ENCODE peak calls at places on chromosomes 11 and 22, in ten cellular contexts. B is pancreas; F is ovary; K is transverse colon; M is neural progenitor cell; T is testis; A is iPS DF 6.9; S is body of pancreas; X is CD8-positive, alpha-beta memory T cell; E is cardiac muscle cell. U is an unnamed sample.

GRCh38 chr11:2744166-2744565 is 44.4 kb upstream of the KCNQ1OT1 start:
- DNase-seq in B (no peak), F (no peak), K (no peak), M (no peak), T (no peak), A (no peak), S (peak), X (no peak), E (no peak), U (no peak)

GRCh38 chr11:130314184-130314748 is 451 bp downstream of the ZBTB44 start:
- DNase-seq in B (peak), F (peak), K (peak), M (peak), T (peak), A (no peak), S (peak), X (peak), E (peak), U (peak)

GRCh38 chr11:90849278-90849677 is 626.4 kb upstream of the CHORDC1 start:
- DNase-seq in B (no peak), F (no peak), K (no peak), M (no peak), T (no peak), A (no peak), S (no peak), X (no peak), E (no peak), U (no peak)

GRCh38 chr11:120131941-120132644 is 5.8 kb downstream of the TRIM29 start:
- DNase-seq in B (peak), F (peak), K (peak), M (no peak), T (no peak), A (no peak), S (peak), X (no peak), E (no peak), U (no peak)

GRCh38 chr22:48594016-48594756 is 1233.5 kb downstream of the BRD1 start:
- DNase-seq in B (no peak), F (no peak), K (no peak), M (no peak), T (no peak), A (no peak), S (no peak), X (no peak), E (no peak), U (no peak)

GRCh38 chr11:61509058-61510029 is 795 bp downstream of the LRRC10B start:
- DNase-seq in B (peak), F (no peak), K (peak), M (peak), T (peak), A (no peak), S (peak), X (peak), E (peak), U (peak)

GRCh38 chr11:124832571-124832970 is 32.4 kb upstream of the MSANTD2 start:
- DNase-seq in B (no peak), F (no peak), K (no peak), M (no peak), T (no peak), A (no peak), S (no peak), X (no peak), E (no peak), U (no peak)

GRCh38 chr11:85627332-85627997 is at the start of gene DLG2:
- DNase-seq in B (peak), F (no peak), K (no peak), M (peak), T (peak), A (no peak), S (peak), X (peak), E (peak), U (no peak)

GRCh38 chr22:44925465-44926123 is 84.2 kb downstream of the PHF21B start:
- DNase-seq in B (no peak), F (no peak), K (no peak), M (no peak), T (no peak), A (no peak), S (no peak), X (no peak), E (no peak), U (no peak)

GRCh38 chr11:7525424-7525823 is 11.6 kb downstream of the PPFIBP2 start:
- DNase-seq in B (no peak), F (no peak), K (no peak), M (no peak), T (no peak), A (no peak), S (no peak), X (no peak), E (no peak), U (no peak)

GRCh38 chr11:16873289-16873688 is 134.8 kb downstream of the C11orf58 start:
- DNase-seq in B (no peak), F (no peak), K (no peak), M (no peak), T (no peak), A (no peak), S (no peak), X (no peak), E (peak), U (no peak)

GRCh38 chr22:48581821-48582469 is 1245.7 kb downstream of the BRD1 start:
- DNase-seq in B (no peak), F (no peak), K (no peak), M (peak), T (no peak), A (no peak), S (no peak), X (no peak), E (no peak), U (no peak)

GRCh38 chr11:126113963-126114362 is 51.3 kb upstream of the CDON start:
- DNase-seq in B (no peak), F (no peak), K (no peak), M (no peak), T (no peak), A (no peak), S (no peak), X (no peak), E (no peak), U (no peak)

GRCh38 chr11:72736452-72737069 is 15.6 kb downstream of the ARAP1 start:
- DNase-seq in B (no peak), F (no peak), K (no peak), M (no peak), T (peak), A (no peak), S (no peak), X (peak), E (peak), U (peak)

GRCh38 chr11:64348611-64349387 is 8.8 kb downstream of the CCDC88B start:
- DNase-seq in B (no peak), F (no peak), K (no peak), M (peak), T (no peak), A (no peak), S (no peak), X (no peak), E (no peak), U (no peak)

GRCh38 chr11:17394743-17395390 is 6.4 kb upstream of the KCNJ11 start:
- DNase-seq in B (no peak), F (no peak), K (no peak), M (no peak), T (no peak), A (no peak), S (no peak), X (no peak), E (no peak), U (no peak)

GRCh38 chr11:86784247-86784681 is 16.1 kb upstream of the PRSS23 start:
- DNase-seq in B (no peak), F (no peak), K (no peak), M (no peak), T (no peak), A (no peak), S (no peak), X (no peak), E (no peak), U (no peak)

GRCh38 chr11:66369073-66369894 is 2.3 kb downstream of the SLC29A2 start:
- DNase-seq in B (no peak), F (no peak), K (no peak), M (no peak), T (no peak), A (no peak), S (no peak), X (no peak), E (no peak), U (no peak)

GRCh38 chr11:77236901-77237300 is 64.6 kb downstream of the GDPD4 start:
- DNase-seq in B (no peak), F (no peak), K (no peak), M (no peak), T (no peak), A (no peak), S (no peak), X (no peak), E (no peak), U (no peak)

GRCh38 chr11:100434821-100435641 is 252.1 kb upstream of the ARHGAP42 start:
- DNase-seq in B (no peak), F (no peak), K (no peak), M (peak), T (no peak), A (no peak), S (no peak), X (no peak), E (no peak), U (no peak)

GRCh38 chr11:124943242-124943641 is 7.4 kb upstream of the HEPACAM start:
- DNase-seq in B (no peak), F (no peak), K (no peak), M (no peak), T (no peak), A (no peak), S (no peak), X (no peak), E (no peak), U (no peak)

GRCh38 chr22:44640618-44641155 is 61.3 kb upstream of the PRR5 start:
- DNase-seq in B (no peak), F (no peak), K (no peak), M (no peak), T (no peak), A (no peak), S (no peak), X (no peak), E (no peak), U (no peak)

GRCh38 chr11:32099516-32099915 is 8.6 kb downstream of the RCN1 start:
- DNase-seq in B (no peak), F (no peak), K (no peak), M (no peak), T (no peak), A (no peak), S (no peak), X (no peak), E (no peak), U (no peak)

GRCh38 chr22:40326905-40327735 is 19.2 kb upstream of the ADSL start:
- DNase-seq in B (no peak), F (no peak), K (no peak), M (peak), T (no peak), A (no peak), S (no peak), X (peak), E (peak), U (peak)
- H3K27ac ChIP-seq in B (no peak), F (no peak), K (no peak), M (peak), T (no peak), A (no peak), S (no peak), X (no peak), E (peak), U (peak)

GRCh38 chr22:20982563-20982882 is 426 bp downstream of the LZTR1 start:
- DNase-seq in B (no peak), F (no peak), K (no peak), M (no peak), T (no peak), A (no peak), S (no peak), X (no peak), E (no peak), U (no peak)
- H3K27ac ChIP-seq in B (peak), F (no peak), K (peak), M (no peak), T (peak), A (no peak), S (no peak), X (peak), E (no peak), U (peak)

GRCh38 chr11:68939583-68940555 is 36.2 kb downstream of the IGHMBP2 start:
- DNase-seq in B (no peak), F (no peak), K (no peak), M (no peak), T (no peak), A (no peak), S (no peak), X (no peak), E (no peak), U (no peak)
- H3K27ac ChIP-seq in B (no peak), F (no peak), K (peak), M (no peak), T (no peak), A (no peak), S (no peak), X (no peak), E (no peak), U (no peak)

DNA sequence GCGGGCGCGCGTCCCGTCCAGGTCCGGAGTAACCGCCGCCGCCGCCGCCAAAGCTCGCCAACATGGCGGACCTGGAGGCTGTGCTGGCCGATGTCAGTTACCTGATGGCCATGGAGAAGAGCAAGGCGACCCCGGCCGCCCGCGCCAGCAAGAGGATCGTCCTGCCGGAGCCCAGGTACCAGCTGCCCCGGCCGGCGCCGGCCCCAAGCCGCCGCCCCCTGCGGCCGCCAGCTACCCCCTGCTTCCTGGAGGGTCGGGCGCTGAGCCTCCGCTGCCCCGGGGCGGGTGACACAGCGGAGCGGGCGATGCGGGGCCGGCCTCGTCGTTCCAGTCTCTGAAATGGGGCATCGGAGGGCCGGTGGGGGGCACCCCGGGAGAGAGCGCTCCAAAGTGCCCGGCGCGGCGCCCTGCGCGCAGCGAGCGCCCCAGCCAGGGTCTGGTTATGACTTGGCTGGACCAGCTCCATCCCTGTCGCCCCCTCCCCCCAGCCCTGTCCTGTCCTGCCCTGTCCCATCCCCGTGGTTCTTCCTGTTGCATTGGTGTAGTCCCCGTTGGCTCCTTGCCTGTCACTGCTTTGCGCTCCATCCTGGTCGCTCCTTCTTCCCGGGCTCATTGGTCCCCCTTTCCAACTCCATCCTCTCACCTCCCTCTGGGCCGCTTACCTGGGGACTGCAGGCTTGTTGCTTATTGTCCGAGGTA is 653 bp downstream of the GRK3 start:
- DNase-seq in B (peak), F (peak), K (peak), M (peak), T (peak), A (peak), S (peak), X (peak), E (peak), U (no peak)
- H3K27ac ChIP-seq in B (peak), F (no peak), K (peak), M (no peak), T (peak), A (no peak), S (no peak), X (no peak), E (no peak), U (no peak)

U was measured in CD4-positive, alpha-beta T cell.